ENCODE peak calls at places on chromosomes 7 and 10, in ten cellular contexts. R is kidney; A is neural progenitor cell; B is AG09309; F is heart right ventricle; H is fibroblast of pulmonary artery; V is AG04450; U is CD8-positive, alpha-beta T cell; K is IMR-90; X is A549. Z is an unnamed sample.

GRCh38 chr10:1109795-1110673 is 53.8 kb downstream of the WDR37 start:
- DNase-seq in R (no peak), A (peak; percentile 81), B (peak; percentile 4), F (no peak), H (peak; percentile 85), V (peak; percentile 41), U (peak; percentile 79), K (peak; percentile 87), X (peak; percentile 89), Z (peak; percentile 91)

GRCh38 chr7:31488562-31489203 is 25.2 kb upstream of the ITPRID1 start:
- DNase-seq in R (no peak), A (peak; percentile 84), B (no peak), F (peak; percentile 6), H (peak; percentile 17), V (no peak), U (no peak), K (no peak), X (peak; percentile 69), Z (peak; percentile 77)

GRCh38 chr7:83469076-83469475 is 179.9 kb downstream of the SEMA3E start:
- DNase-seq in R (no peak), A (no peak), B (peak; percentile 28), F (no peak), H (peak; percentile 18), V (no peak), U (no peak), K (peak; percentile 78), X (no peak), Z (peak; percentile 32)

GRCh38 chr10:96118604-96119450 is 11.3 kb upstream of the ZNF518A start:
- DNase-seq in R (no peak), A (no peak), B (no peak), F (no peak), H (no peak), V (no peak), U (no peak), K (no peak), X (peak; percentile 72), Z (no peak)

GRCh38 chr7:132485600-132486594 is 90.4 kb downstream of the PLXNA4 start:
- DNase-seq in R (peak; percentile 82), A (no peak), B (no peak), F (peak; percentile 70), H (peak; percentile 79), V (no peak), U (peak; percentile 44), K (no peak), X (no peak), Z (no peak)

GRCh38 chr10:42801135-42801534 is 18.5 kb downstream of the BMS1 start:
- DNase-seq in R (no peak), A (no peak), B (no peak), F (no peak), H (no peak), V (no peak), U (no peak), K (peak; percentile 21), X (no peak), Z (peak; percentile 50)

GRCh38 chr10:62308101-62308500 is 39.5 kb upstream of the RTKN2 start:
- DNase-seq in R (no peak), A (no peak), B (no peak), F (no peak), H (no peak), V (no peak), U (no peak), K (peak; percentile 6), X (no peak), Z (no peak)

GRCh38 chr7:45646207-45646821 is 72.1 kb downstream of the ADCY1 start:
- DNase-seq in R (no peak), A (no peak), B (no peak), F (peak; percentile 1), H (no peak), V (no peak), U (no peak), K (no peak), X (no peak), Z (no peak)

GRCh38 chr7:132656846-132657776 is 80.8 kb upstream of the PLXNA4 start:
- DNase-seq in R (no peak), A (peak; percentile 38), B (no peak), F (no peak), H (peak; percentile 30), V (no peak), U (no peak), K (peak; percentile 2), X (peak; percentile 32), Z (peak; percentile 8)

GRCh38 chr7:44637788-44638594 is 31.6 kb downstream of the OGDH start:
- DNase-seq in R (no peak), A (no peak), B (peak; percentile 81), F (no peak), H (peak; percentile 86), V (no peak), U (peak; percentile 75), K (peak; percentile 89), X (peak; percentile 58), Z (peak; percentile 97)

GRCh38 chr10:132939957-132940790 is 2.2 kb downstream of the CFAP46 start:
- DNase-seq in R (peak; percentile 64), A (peak; percentile 73), B (no peak), F (no peak), H (peak; percentile 62), V (peak; percentile 11), U (no peak), K (peak; percentile 47), X (peak; percentile 60), Z (no peak)

GRCh38 chr10:5551531-5552375 is 27.0 kb downstream of the CALML3 start:
- DNase-seq in R (peak; percentile 65), A (no peak), B (no peak), F (no peak), H (no peak), V (no peak), U (peak; percentile 22), K (peak; percentile 47), X (no peak), Z (peak; percentile 82)

GRCh38 chr7:84196007-84196551 is 1.5 kb upstream of the SEMA3A start:
- DNase-seq in R (no peak), A (peak; percentile 53), B (no peak), F (no peak), H (peak; percentile 58), V (no peak), U (no peak), K (peak; percentile 77), X (no peak), Z (peak; percentile 60)

GRCh38 chr7:44961844-44962482 is 16.9 kb downstream of the MYO1G start:
- DNase-seq in R (no peak), A (no peak), B (no peak), F (no peak), H (no peak), V (no peak), U (no peak), K (no peak), X (no peak), Z (no peak)

GRCh38 chr10:68957654-68958053 is 1.7 kb downstream of the DDX21 start:
- DNase-seq in R (no peak), A (no peak), B (no peak), F (no peak), H (peak; percentile 28), V (no peak), U (no peak), K (no peak), X (no peak), Z (no peak)

GRCh38 chr7:69374036-69374420 is 224.2 kb upstream of the AUTS2 start:
- DNase-seq in R (no peak), A (no peak), B (no peak), F (no peak), H (no peak), V (no peak), U (no peak), K (no peak), X (no peak), Z (no peak)

GRCh38 chr7:134696261-134696660 is 49.6 kb downstream of the BPGM start:
- DNase-seq in R (no peak), A (no peak), B (no peak), F (no peak), H (no peak), V (no peak), U (no peak), K (no peak), X (no peak), Z (peak; percentile 30)

GRCh38 chr7:22860784-22861482 is 38.3 kb upstream of the TOMM7 start:
- DNase-seq in R (no peak), A (peak; percentile 4), B (no peak), F (no peak), H (no peak), V (no peak), U (peak; percentile 29), K (no peak), X (peak; percentile 51), Z (no peak)
- TF ChIP-seq CTCF in R (peak; percentile 37), A (peak; percentile 68), B (peak; percentile 52), F (peak; percentile 40), H (peak; percentile 40), V (peak; percentile 47), U (peak; percentile 70), K (peak; percentile 33), X (peak; percentile 52), Z (no peak)

DNA sequence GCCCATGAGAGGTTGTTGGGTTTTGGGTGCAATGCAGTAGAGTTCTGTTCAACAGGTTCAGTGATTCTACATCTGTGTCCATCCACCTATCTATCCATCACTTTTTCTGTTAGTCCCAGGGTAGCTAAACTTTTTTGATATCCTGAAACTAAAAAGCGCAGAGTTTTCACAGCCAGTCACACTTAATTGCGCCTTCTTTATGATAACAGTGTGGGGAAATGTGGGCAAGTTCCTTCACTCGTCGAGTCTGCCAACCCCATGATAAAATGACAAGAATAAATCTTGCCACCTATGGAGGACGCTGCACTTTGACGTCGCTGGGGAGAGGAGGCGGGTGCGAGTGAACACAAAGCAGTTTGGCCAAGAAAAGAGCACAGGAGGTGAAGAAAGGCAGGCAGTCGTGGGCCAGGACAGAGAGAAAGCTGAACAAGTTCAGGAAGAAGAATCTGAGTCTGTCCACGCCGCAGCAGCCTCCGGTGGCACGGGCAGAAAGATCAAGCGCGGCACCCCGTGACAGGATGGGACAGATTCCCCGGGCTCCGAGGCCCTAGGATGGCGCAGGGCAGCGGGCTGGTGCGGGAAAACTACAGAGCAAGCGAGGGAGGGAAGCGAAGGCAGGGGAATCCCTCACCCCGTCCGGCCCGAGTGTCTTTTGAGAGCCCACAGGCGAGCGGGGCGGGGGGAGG is 9.2 kb downstream of the SP8 start:
- DNase-seq in R (no peak), A (no peak), B (no peak), F (no peak), H (no peak), V (no peak), U (no peak), K (no peak), X (no peak), Z (no peak)
- H3K4me3 ChIP-seq in R (no peak overlapping the region), A (peak overlapping the region; percentile 51), B (no peak overlapping the region), F (peak overlapping the region; percentile 25), H (no peak overlapping the region), V (no peak overlapping the region), U (peak overlapping the region; percentile 13), K (no peak overlapping the region), X (peak overlapping the region; percentile 61), Z (no peak overlapping the region)

DNA sequence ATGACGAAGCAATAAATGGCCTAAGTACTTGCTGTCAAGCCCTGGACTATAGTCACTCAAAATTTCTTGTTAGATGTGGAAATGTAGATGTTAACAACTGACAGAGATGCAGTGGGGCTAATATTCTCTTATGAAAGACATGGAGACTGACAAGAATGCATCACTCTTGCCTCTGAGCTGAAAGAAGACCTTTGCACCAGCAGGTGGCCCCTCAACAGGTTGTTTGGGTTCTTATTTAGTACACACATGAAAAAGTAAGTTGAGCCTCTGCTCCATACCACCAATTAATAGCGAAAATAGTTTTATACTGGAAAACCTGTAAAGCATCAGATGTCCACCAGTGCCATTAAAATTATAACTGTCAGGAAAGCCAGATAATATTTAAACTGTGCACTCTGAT is 26.2 kb upstream of the FAM13C start:
- DNase-seq in R (no peak), A (peak; percentile 9), B (no peak), F (no peak), H (no peak), V (no peak), U (no peak), K (no peak), X (no peak), Z (no peak)
- TF ChIP-seq CTCF in R (no peak), A (no peak), B (no peak), F (no peak), H (no peak), V (no peak), U (no peak), K (no peak), X (no peak), Z (no peak)

GRCh38 chr10:100827819-100828743 is 82.7 kb downstream of the PAX2 start:
- DNase-seq in R (no peak), A (peak; percentile 92), B (no peak), F (no peak), H (no peak), V (no peak), U (peak; percentile 26), K (no peak), X (peak; percentile 75), Z (no peak)
- H3K4me3 ChIP-seq in R (no peak overlapping the region), A (peak overlapping the region; percentile 43), B (no peak overlapping the region), F (peak overlapping the region; percentile 14), H (no peak overlapping the region), V (no peak overlapping the region), U (peak overlapping the region; percentile 52), K (no peak overlapping the region), X (peak overlapping the region; percentile 50), Z (no peak overlapping the region)

Z was measured in epithelial cell of esophagus.